ENCODE peak calls at places on chromosomes 4 and X, in ten cellular contexts. One of them, this sample, is unnamed.

GRCh38 chr4:165379662-165380061 is 854 bp downstream of the CPE start:
- DNase-seq in prostate gland: peak
- DNase-seq in CD8-positive, alpha-beta T cell: no peak
- DNase-seq in NCI-H446 treated with DMSO at 0.1 percent for 48 hours: peak
- DNase-seq in coronary artery: peak
- DNase-seq in HS-5: no peak
- DNase-seq in kidney epithelial cell: no peak
- DNase-seq in naive thymus-derived CD4-positive, alpha-beta T cell: no peak
- DNase-seq in NCI-H2029 treated with DMSO at 0.1 percent for 48 hours: no peak
- DNase-seq in anterior cingulate cortex: peak
- DNase-seq in this sample: peak

GRCh38 chr4:25970691-25971427 is 56.8 kb downstream of the SMIM20 start:
- DNase-seq in prostate gland: no peak
- DNase-seq in CD8-positive, alpha-beta T cell: no peak
- DNase-seq in NCI-H446 treated with DMSO at 0.1 percent for 48 hours: no peak
- DNase-seq in coronary artery: no peak
- DNase-seq in HS-5: no peak
- DNase-seq in kidney epithelial cell: no peak
- DNase-seq in naive thymus-derived CD4-positive, alpha-beta T cell: no peak
- DNase-seq in NCI-H2029 treated with DMSO at 0.1 percent for 48 hours: peak
- DNase-seq in anterior cingulate cortex: no peak
- DNase-seq in this sample: peak

GRCh38 chr4:17687237-17687857 is 72.9 kb downstream of the MED28 start:
- DNase-seq in prostate gland: no peak
- DNase-seq in CD8-positive, alpha-beta T cell: no peak
- DNase-seq in NCI-H446 treated with DMSO at 0.1 percent for 48 hours: no peak
- DNase-seq in coronary artery: no peak
- DNase-seq in HS-5: no peak
- DNase-seq in kidney epithelial cell: no peak
- DNase-seq in naive thymus-derived CD4-positive, alpha-beta T cell: no peak
- DNase-seq in NCI-H2029 treated with DMSO at 0.1 percent for 48 hours: peak
- DNase-seq in anterior cingulate cortex: no peak
- DNase-seq in this sample: no peak

GRCh38 chrX:110427076-110427475 is 68.4 kb downstream of the RTL9 start:
- DNase-seq in prostate gland: no peak
- DNase-seq in CD8-positive, alpha-beta T cell: no peak
- DNase-seq in NCI-H446 treated with DMSO at 0.1 percent for 48 hours: no peak
- DNase-seq in coronary artery: no peak
- DNase-seq in HS-5: no peak
- DNase-seq in kidney epithelial cell: no peak
- DNase-seq in naive thymus-derived CD4-positive, alpha-beta T cell: no peak
- DNase-seq in NCI-H2029 treated with DMSO at 0.1 percent for 48 hours: no peak
- DNase-seq in anterior cingulate cortex: no peak
- DNase-seq in this sample: no peak

GRCh38 chr4:47615385-47615784 is 130.3 kb downstream of the ATP10D start:
- DNase-seq in prostate gland: no peak
- DNase-seq in CD8-positive, alpha-beta T cell: no peak
- DNase-seq in NCI-H446 treated with DMSO at 0.1 percent for 48 hours: no peak
- DNase-seq in coronary artery: no peak
- DNase-seq in HS-5: no peak
- DNase-seq in kidney epithelial cell: no peak
- DNase-seq in naive thymus-derived CD4-positive, alpha-beta T cell: no peak
- DNase-seq in NCI-H2029 treated with DMSO at 0.1 percent for 48 hours: no peak
- DNase-seq in anterior cingulate cortex: no peak
- DNase-seq in this sample: no peak

GRCh38 chr4:145525291-145525740 is 43.7 kb downstream of the SMAD1 start:
- DNase-seq in prostate gland: no peak
- DNase-seq in CD8-positive, alpha-beta T cell: no peak
- DNase-seq in NCI-H446 treated with DMSO at 0.1 percent for 48 hours: no peak
- DNase-seq in coronary artery: no peak
- DNase-seq in HS-5: no peak
- DNase-seq in kidney epithelial cell: no peak
- DNase-seq in naive thymus-derived CD4-positive, alpha-beta T cell: no peak
- DNase-seq in NCI-H2029 treated with DMSO at 0.1 percent for 48 hours: no peak
- DNase-seq in anterior cingulate cortex: no peak
- DNase-seq in this sample: no peak

GRCh38 chr4:4625488-4625887 is 83.6 kb upstream of the STX18 start:
- DNase-seq in prostate gland: no peak
- DNase-seq in CD8-positive, alpha-beta T cell: no peak
- DNase-seq in NCI-H446 treated with DMSO at 0.1 percent for 48 hours: no peak
- DNase-seq in coronary artery: no peak
- DNase-seq in HS-5: no peak
- DNase-seq in kidney epithelial cell: no peak
- DNase-seq in naive thymus-derived CD4-positive, alpha-beta T cell: no peak
- DNase-seq in NCI-H2029 treated with DMSO at 0.1 percent for 48 hours: no peak
- DNase-seq in anterior cingulate cortex: no peak
- DNase-seq in this sample: peak

GRCh38 chrX:102950908-102951866 is 14.1 kb downstream of the RAB40AL start:
- DNase-seq in prostate gland: peak
- DNase-seq in CD8-positive, alpha-beta T cell: peak
- DNase-seq in NCI-H446 treated with DMSO at 0.1 percent for 48 hours: peak
- DNase-seq in coronary artery: no peak
- DNase-seq in HS-5: no peak
- DNase-seq in kidney epithelial cell: no peak
- DNase-seq in naive thymus-derived CD4-positive, alpha-beta T cell: peak
- DNase-seq in NCI-H2029 treated with DMSO at 0.1 percent for 48 hours: peak
- DNase-seq in anterior cingulate cortex: no peak
- DNase-seq in this sample: peak

GRCh38 chr4:52873191-52873590 is 11.1 kb downstream of the RASL11B start:
- DNase-seq in prostate gland: peak
- DNase-seq in CD8-positive, alpha-beta T cell: no peak
- DNase-seq in NCI-H446 treated with DMSO at 0.1 percent for 48 hours: no peak
- DNase-seq in coronary artery: no peak
- DNase-seq in HS-5: no peak
- DNase-seq in kidney epithelial cell: no peak
- DNase-seq in naive thymus-derived CD4-positive, alpha-beta T cell: no peak
- DNase-seq in NCI-H2029 treated with DMSO at 0.1 percent for 48 hours: peak
- DNase-seq in anterior cingulate cortex: no peak
- DNase-seq in this sample: no peak

GRCh38 chrX:9859711-9860555 is 73.7 kb downstream of the SHROOM2 start:
- DNase-seq in prostate gland: no peak
- DNase-seq in CD8-positive, alpha-beta T cell: no peak
- DNase-seq in NCI-H446 treated with DMSO at 0.1 percent for 48 hours: no peak
- DNase-seq in coronary artery: no peak
- DNase-seq in HS-5: no peak
- DNase-seq in kidney epithelial cell: no peak
- DNase-seq in naive thymus-derived CD4-positive, alpha-beta T cell: no peak
- DNase-seq in NCI-H2029 treated with DMSO at 0.1 percent for 48 hours: no peak
- DNase-seq in anterior cingulate cortex: no peak
- DNase-seq in this sample: peak

GRCh38 chrX:72094894-72095293 is 36.8 kb downstream of the RTL5 start:
- DNase-seq in prostate gland: no peak
- DNase-seq in CD8-positive, alpha-beta T cell: peak
- DNase-seq in NCI-H446 treated with DMSO at 0.1 percent for 48 hours: no peak
- DNase-seq in coronary artery: no peak
- DNase-seq in HS-5: no peak
- DNase-seq in kidney epithelial cell: no peak
- DNase-seq in naive thymus-derived CD4-positive, alpha-beta T cell: peak
- DNase-seq in NCI-H2029 treated with DMSO at 0.1 percent for 48 hours: no peak
- DNase-seq in anterior cingulate cortex: no peak
- DNase-seq in this sample: peak

GRCh38 chrX:44945736-44946135 is 72.7 kb downstream of the KDM6A start:
- DNase-seq in prostate gland: no peak
- DNase-seq in CD8-positive, alpha-beta T cell: no peak
- DNase-seq in NCI-H446 treated with DMSO at 0.1 percent for 48 hours: no peak
- DNase-seq in coronary artery: no peak
- DNase-seq in HS-5: no peak
- DNase-seq in kidney epithelial cell: no peak
- DNase-seq in naive thymus-derived CD4-positive, alpha-beta T cell: no peak
- DNase-seq in NCI-H2029 treated with DMSO at 0.1 percent for 48 hours: no peak
- DNase-seq in anterior cingulate cortex: no peak
- DNase-seq in this sample: no peak

GRCh38 chr4:123856689-123857545 is 460.3 kb downstream of the SPRY1 start:
- DNase-seq in prostate gland: peak
- DNase-seq in CD8-positive, alpha-beta T cell: no peak
- DNase-seq in NCI-H446 treated with DMSO at 0.1 percent for 48 hours: no peak
- DNase-seq in coronary artery: no peak
- DNase-seq in HS-5: no peak
- DNase-seq in kidney epithelial cell: no peak
- DNase-seq in naive thymus-derived CD4-positive, alpha-beta T cell: no peak
- DNase-seq in NCI-H2029 treated with DMSO at 0.1 percent for 48 hours: no peak
- DNase-seq in anterior cingulate cortex: no peak
- DNase-seq in this sample: peak

GRCh38 chr4:119478446-119479179 is 150.0 kb downstream of the PDE5A start:
- DNase-seq in prostate gland: no peak
- DNase-seq in CD8-positive, alpha-beta T cell: no peak
- DNase-seq in NCI-H446 treated with DMSO at 0.1 percent for 48 hours: no peak
- DNase-seq in coronary artery: no peak
- DNase-seq in HS-5: no peak
- DNase-seq in kidney epithelial cell: no peak
- DNase-seq in naive thymus-derived CD4-positive, alpha-beta T cell: no peak
- DNase-seq in NCI-H2029 treated with DMSO at 0.1 percent for 48 hours: no peak
- DNase-seq in anterior cingulate cortex: no peak
- DNase-seq in this sample: peak

GRCh38 chr4:15303052-15303641 is 124.7 kb upstream of the C1QTNF7 start:
- DNase-seq in prostate gland: no peak
- DNase-seq in CD8-positive, alpha-beta T cell: no peak
- DNase-seq in NCI-H446 treated with DMSO at 0.1 percent for 48 hours: no peak
- DNase-seq in coronary artery: no peak
- DNase-seq in HS-5: peak
- DNase-seq in kidney epithelial cell: peak
- DNase-seq in naive thymus-derived CD4-positive, alpha-beta T cell: no peak
- DNase-seq in NCI-H2029 treated with DMSO at 0.1 percent for 48 hours: no peak
- DNase-seq in anterior cingulate cortex: no peak
- DNase-seq in this sample: peak

GRCh38 chrX:111095974-111096870 is at the start of gene PAK3:
- DNase-seq in prostate gland: no peak
- DNase-seq in CD8-positive, alpha-beta T cell: peak
- DNase-seq in NCI-H446 treated with DMSO at 0.1 percent for 48 hours: no peak
- DNase-seq in coronary artery: peak
- DNase-seq in HS-5: no peak
- DNase-seq in kidney epithelial cell: peak
- DNase-seq in naive thymus-derived CD4-positive, alpha-beta T cell: peak
- DNase-seq in NCI-H2029 treated with DMSO at 0.1 percent for 48 hours: no peak
- DNase-seq in anterior cingulate cortex: peak
- DNase-seq in this sample: peak

GRCh38 chr4:173538903-173539445 is 8.9 kb upstream of the HAND2 start:
- DNase-seq in prostate gland: no peak
- DNase-seq in CD8-positive, alpha-beta T cell: no peak
- DNase-seq in NCI-H446 treated with DMSO at 0.1 percent for 48 hours: no peak
- DNase-seq in coronary artery: no peak
- DNase-seq in HS-5: no peak
- DNase-seq in kidney epithelial cell: no peak
- DNase-seq in naive thymus-derived CD4-positive, alpha-beta T cell: no peak
- DNase-seq in NCI-H2029 treated with DMSO at 0.1 percent for 48 hours: no peak
- DNase-seq in anterior cingulate cortex: no peak
- DNase-seq in this sample: peak

GRCh38 chrX:71617742-71618141 is 569 bp downstream of the CXCR3 start:
- DNase-seq in prostate gland: no peak
- DNase-seq in CD8-positive, alpha-beta T cell: no peak
- DNase-seq in NCI-H446 treated with DMSO at 0.1 percent for 48 hours: no peak
- DNase-seq in coronary artery: no peak
- DNase-seq in HS-5: no peak
- DNase-seq in kidney epithelial cell: no peak
- DNase-seq in naive thymus-derived CD4-positive, alpha-beta T cell: no peak
- DNase-seq in NCI-H2029 treated with DMSO at 0.1 percent for 48 hours: no peak
- DNase-seq in anterior cingulate cortex: no peak
- DNase-seq in this sample: no peak

GRCh38 chrX:68835104-68835442 is 6.3 kb downstream of the EFNB1 start:
- DNase-seq in prostate gland: no peak
- DNase-seq in CD8-positive, alpha-beta T cell: peak
- DNase-seq in NCI-H446 treated with DMSO at 0.1 percent for 48 hours: no peak
- DNase-seq in coronary artery: peak
- DNase-seq in HS-5: no peak
- DNase-seq in kidney epithelial cell: no peak
- DNase-seq in naive thymus-derived CD4-positive, alpha-beta T cell: no peak
- DNase-seq in NCI-H2029 treated with DMSO at 0.1 percent for 48 hours: no peak
- DNase-seq in anterior cingulate cortex: no peak
- DNase-seq in this sample: no peak

GRCh38 chr4:176270669-176271068 is 1.6 kb upstream of the ASB5 start:
- DNase-seq in prostate gland: no peak
- DNase-seq in CD8-positive, alpha-beta T cell: no peak
- DNase-seq in NCI-H446 treated with DMSO at 0.1 percent for 48 hours: no peak
- DNase-seq in coronary artery: no peak
- DNase-seq in HS-5: peak
- DNase-seq in kidney epithelial cell: peak
- DNase-seq in naive thymus-derived CD4-positive, alpha-beta T cell: no peak
- DNase-seq in NCI-H2029 treated with DMSO at 0.1 percent for 48 hours: no peak
- DNase-seq in anterior cingulate cortex: no peak
- DNase-seq in this sample: peak

GRCh38 chrX:45775462-45775861 is 574.8 kb upstream of the DIPK2B start:
- DNase-seq in prostate gland: no peak
- DNase-seq in CD8-positive, alpha-beta T cell: no peak
- DNase-seq in NCI-H446 treated with DMSO at 0.1 percent for 48 hours: no peak
- DNase-seq in coronary artery: no peak
- DNase-seq in HS-5: no peak
- DNase-seq in kidney epithelial cell: no peak
- DNase-seq in naive thymus-derived CD4-positive, alpha-beta T cell: no peak
- DNase-seq in NCI-H2029 treated with DMSO at 0.1 percent for 48 hours: no peak
- DNase-seq in anterior cingulate cortex: no peak
- DNase-seq in this sample: peak

GRCh38 chrX:77743720-77744119 is 42.3 kb downstream of the ATRX start:
- DNase-seq in prostate gland: no peak
- DNase-seq in CD8-positive, alpha-beta T cell: no peak
- DNase-seq in NCI-H446 treated with DMSO at 0.1 percent for 48 hours: no peak
- DNase-seq in coronary artery: no peak
- DNase-seq in HS-5: no peak
- DNase-seq in kidney epithelial cell: no peak
- DNase-seq in naive thymus-derived CD4-positive, alpha-beta T cell: no peak
- DNase-seq in NCI-H2029 treated with DMSO at 0.1 percent for 48 hours: no peak
- DNase-seq in anterior cingulate cortex: no peak
- DNase-seq in this sample: no peak

GRCh38 chr4:43846111-43846587 is 602.5 kb downstream of the KCTD8 start:
- DNase-seq in prostate gland: no peak
- DNase-seq in CD8-positive, alpha-beta T cell: no peak
- DNase-seq in NCI-H446 treated with DMSO at 0.1 percent for 48 hours: no peak
- DNase-seq in coronary artery: no peak
- DNase-seq in HS-5: no peak
- DNase-seq in kidney epithelial cell: no peak
- DNase-seq in naive thymus-derived CD4-positive, alpha-beta T cell: no peak
- DNase-seq in NCI-H2029 treated with DMSO at 0.1 percent for 48 hours: no peak
- DNase-seq in anterior cingulate cortex: no peak
- DNase-seq in this sample: no peak

GRCh38 chr4:83660578-83660977 is 124.7 kb downstream of the GPAT3 start:
- DNase-seq in prostate gland: no peak
- DNase-seq in CD8-positive, alpha-beta T cell: no peak
- DNase-seq in NCI-H446 treated with DMSO at 0.1 percent for 48 hours: no peak
- DNase-seq in coronary artery: no peak
- DNase-seq in HS-5: no peak
- DNase-seq in kidney epithelial cell: no peak
- DNase-seq in naive thymus-derived CD4-positive, alpha-beta T cell: peak
- DNase-seq in NCI-H2029 treated with DMSO at 0.1 percent for 48 hours: no peak
- DNase-seq in anterior cingulate cortex: no peak
- DNase-seq in this sample: no peak

GRCh38 chrX:24298191-24298590 is 15.7 kb downstream of the SUPT20HL2 start:
- DNase-seq in prostate gland: no peak
- DNase-seq in CD8-positive, alpha-beta T cell: no peak
- DNase-seq in NCI-H446 treated with DMSO at 0.1 percent for 48 hours: no peak
- DNase-seq in coronary artery: no peak
- DNase-seq in HS-5: no peak
- DNase-seq in kidney epithelial cell: no peak
- DNase-seq in naive thymus-derived CD4-positive, alpha-beta T cell: no peak
- DNase-seq in NCI-H2029 treated with DMSO at 0.1 percent for 48 hours: no peak
- DNase-seq in anterior cingulate cortex: no peak
- DNase-seq in this sample: no peak

GRCh38 chrX:117543885-117544284 is 572.7 kb downstream of the KLHL13 start:
- DNase-seq in prostate gland: peak
- DNase-seq in CD8-positive, alpha-beta T cell: no peak
- DNase-seq in NCI-H446 treated with DMSO at 0.1 percent for 48 hours: no peak
- DNase-seq in coronary artery: no peak
- DNase-seq in HS-5: no peak
- DNase-seq in kidney epithelial cell: no peak
- DNase-seq in naive thymus-derived CD4-positive, alpha-beta T cell: no peak
- DNase-seq in NCI-H2029 treated with DMSO at 0.1 percent for 48 hours: no peak
- DNase-seq in anterior cingulate cortex: no peak
- DNase-seq in this sample: no peak

This sample was measured in amniotic epithelial cell.